ENCODE peak calls at places on chromosome 1, in six cellular contexts. One of them, this sample, is unnamed.

GRCh38 chr1:27342391-27342777 is 562 bp downstream of the SYTL1 start:
- DNase-seq in H1: no peak
- DNase-seq in HCT116: no peak
- DNase-seq in HepG2: no peak
- DNase-seq in K562: no peak
- DNase-seq in GM12878: no peak
- DNase-seq in this sample: no peak

GRCh38 chr1:184053881-184054280 is 2.4 kb downstream of the TSEN15 start:
- DNase-seq in K562: no peak
- DNase-seq in HCT116: no peak
- DNase-seq in HepG2: no peak
- DNase-seq in GM12878: no peak
- DNase-seq in H1: no peak
- DNase-seq in this sample: no peak

GRCh38 chr1:67578397-67579020 is 106.5 kb upstream of the GADD45A start:
- DNase-seq in H1: no peak
- DNase-seq in K562: no peak
- DNase-seq in GM12878: no peak
- DNase-seq in HCT116: no peak
- DNase-seq in HepG2: peak; percentile 73
- DNase-seq in this sample: no peak

GRCh38 chr1:84834419-84835064 is 58.5 kb downstream of the LPAR3 start:
- DNase-seq in HCT116: no peak
- DNase-seq in GM12878: no peak
- DNase-seq in H1: no peak
- DNase-seq in HepG2: no peak
- DNase-seq in K562: no peak
- DNase-seq in this sample: no peak

GRCh38 chr1:235910357-235911299 is 43.9 kb upstream of the LYST start:
- DNase-seq in GM12878: no peak
- DNase-seq in HCT116: peak; percentile 93
- DNase-seq in H1: no peak
- DNase-seq in HepG2: peak; percentile 28
- DNase-seq in K562: no peak
- DNase-seq in this sample: peak; percentile 77

GRCh38 chr1:117609471-117609911 is 3.6 kb downstream of the TENT5C start:
- DNase-seq in HepG2: no peak
- DNase-seq in H1: no peak
- DNase-seq in HCT116: no peak
- DNase-seq in GM12878: no peak
- DNase-seq in K562: no peak
- DNase-seq in this sample: no peak

GRCh38 chr1:223631367-223631977 is 34.0 kb downstream of the CAPN8 start:
- DNase-seq in K562: no peak
- DNase-seq in HCT116: no peak
- DNase-seq in H1: no peak
- DNase-seq in HepG2: no peak
- DNase-seq in GM12878: no peak
- DNase-seq in this sample: no peak

GRCh38 chr1:54355931-54356679 is 50.1 kb downstream of the SSBP3 start:
- DNase-seq in H1: no peak
- DNase-seq in HCT116: no peak
- DNase-seq in K562: no peak
- DNase-seq in GM12878: no peak
- DNase-seq in HepG2: peak; percentile 34
- DNase-seq in this sample: no peak

GRCh38 chr1:14543191-14543849 is 55.2 kb upstream of the KAZN start:
- DNase-seq in H1: no peak
- DNase-seq in GM12878: no peak
- DNase-seq in HepG2: no peak
- DNase-seq in HCT116: no peak
- DNase-seq in K562: no peak
- DNase-seq in this sample: no peak

GRCh38 chr1:214004014-214004413 is 16.2 kb downstream of the PROX1 start:
- DNase-seq in K562: no peak
- DNase-seq in HCT116: no peak
- DNase-seq in HepG2: no peak
- DNase-seq in GM12878: no peak
- DNase-seq in H1: peak; percentile 10
- DNase-seq in this sample: no peak

GRCh38 chr1:67564193-67564592 is 120.8 kb upstream of the GADD45A start:
- DNase-seq in GM12878: no peak
- DNase-seq in K562: no peak
- DNase-seq in HepG2: no peak
- DNase-seq in HCT116: no peak
- DNase-seq in H1: no peak
- DNase-seq in this sample: no peak

GRCh38 chr1:29789910-29790247 is 553.6 kb downstream of the PTPRU start:
- DNase-seq in K562: no peak
- DNase-seq in GM12878: no peak
- DNase-seq in HepG2: no peak
- DNase-seq in H1: no peak
- DNase-seq in HCT116: no peak
- DNase-seq in this sample: no peak

GRCh38 chr1:2991753-2992495 is 29.3 kb upstream of the ACTRT2 start:
- DNase-seq in K562: no peak
- DNase-seq in GM12878: no peak
- DNase-seq in H1: no peak
- DNase-seq in HCT116: no peak
- DNase-seq in HepG2: no peak
- DNase-seq in this sample: no peak

GRCh38 chr1:161511018-161511755 is 5.9 kb downstream of the FCGR2A start:
- DNase-seq in GM12878: no peak
- DNase-seq in H1: no peak
- DNase-seq in HCT116: no peak
- DNase-seq in HepG2: no peak
- DNase-seq in K562: no peak
- DNase-seq in this sample: no peak

GRCh38 chr1:44021581-44022321 is 9.5 kb downstream of the SLC6A9 start:
- DNase-seq in HCT116: no peak
- DNase-seq in GM12878: no peak
- DNase-seq in K562: no peak
- DNase-seq in HepG2: no peak
- DNase-seq in H1: no peak
- DNase-seq in this sample: no peak

GRCh38 chr1:6447818-6448748 is 17.9 kb downstream of the TNFRSF25 start:
- DNase-seq in GM12878: no peak
- DNase-seq in K562: no peak
- DNase-seq in HepG2: peak; percentile 81
- DNase-seq in HCT116: peak; percentile 81
- DNase-seq in H1: peak; percentile 94
- DNase-seq in this sample: no peak

GRCh38 chr1:153393926-153394325 is 3.1 kb upstream of the S100A8 start:
- DNase-seq in GM12878: no peak
- DNase-seq in HepG2: no peak
- DNase-seq in HCT116: no peak
- DNase-seq in K562: no peak
- DNase-seq in H1: peak; percentile 73
- DNase-seq in this sample: no peak

GRCh38 chr1:195763907-195764183 is 844.4 kb downstream of the KCNT2 start:
- DNase-seq in GM12878: no peak
- DNase-seq in HepG2: no peak
- DNase-seq in K562: no peak
- DNase-seq in HCT116: no peak
- DNase-seq in H1: no peak
- DNase-seq in this sample: no peak

GRCh38 chr1:41387667-41388091 is 26.4 kb downstream of the FOXO6 start:
- DNase-seq in H1: peak; percentile 77
- DNase-seq in HepG2: no peak
- DNase-seq in HCT116: no peak
- DNase-seq in GM12878: no peak
- DNase-seq in K562: no peak
- DNase-seq in this sample: peak; percentile 93

GRCh38 chr1:236168716-236169429 is 26.5 kb downstream of the GPR137B start:
- DNase-seq in K562: no peak
- DNase-seq in H1: peak; percentile 66
- DNase-seq in HCT116: no peak
- DNase-seq in GM12878: no peak
- DNase-seq in HepG2: peak; percentile 48
- DNase-seq in this sample: no peak

GRCh38 chr1:204104331-204105222 is 31.7 kb downstream of the SOX13 start:
- DNase-seq in HepG2: no peak
- DNase-seq in HCT116: no peak
- DNase-seq in GM12878: no peak
- DNase-seq in K562: no peak
- DNase-seq in H1: no peak
- DNase-seq in this sample: no peak

GRCh38 chr1:20538227-20538626 is 14.1 kb upstream of the FAM43B start:
- DNase-seq in K562: no peak
- DNase-seq in HepG2: no peak
- DNase-seq in GM12878: no peak
- DNase-seq in HCT116: no peak
- DNase-seq in H1: no peak
- DNase-seq in this sample: no peak

GRCh38 chr1:20540281-20540680 is 12.1 kb upstream of the FAM43B start:
- DNase-seq in K562: no peak
- DNase-seq in GM12878: no peak
- DNase-seq in HCT116: no peak
- DNase-seq in H1: no peak
- DNase-seq in HepG2: no peak
- DNase-seq in this sample: no peak

GRCh38 chr1:20534659-20535417 is 17.5 kb upstream of the FAM43B start:
- DNase-seq in H1: no peak
- DNase-seq in HepG2: no peak
- DNase-seq in K562: no peak
- DNase-seq in HCT116: no peak
- DNase-seq in GM12878: no peak
- DNase-seq in this sample: no peak

GRCh38 chr1:20533635-20534034 is 18.7 kb upstream of the FAM43B start:
- DNase-seq in K562: no peak
- DNase-seq in GM12878: no peak
- DNase-seq in HepG2: no peak
- DNase-seq in H1: no peak
- DNase-seq in HCT116: no peak
- DNase-seq in this sample: no peak

DNA sequence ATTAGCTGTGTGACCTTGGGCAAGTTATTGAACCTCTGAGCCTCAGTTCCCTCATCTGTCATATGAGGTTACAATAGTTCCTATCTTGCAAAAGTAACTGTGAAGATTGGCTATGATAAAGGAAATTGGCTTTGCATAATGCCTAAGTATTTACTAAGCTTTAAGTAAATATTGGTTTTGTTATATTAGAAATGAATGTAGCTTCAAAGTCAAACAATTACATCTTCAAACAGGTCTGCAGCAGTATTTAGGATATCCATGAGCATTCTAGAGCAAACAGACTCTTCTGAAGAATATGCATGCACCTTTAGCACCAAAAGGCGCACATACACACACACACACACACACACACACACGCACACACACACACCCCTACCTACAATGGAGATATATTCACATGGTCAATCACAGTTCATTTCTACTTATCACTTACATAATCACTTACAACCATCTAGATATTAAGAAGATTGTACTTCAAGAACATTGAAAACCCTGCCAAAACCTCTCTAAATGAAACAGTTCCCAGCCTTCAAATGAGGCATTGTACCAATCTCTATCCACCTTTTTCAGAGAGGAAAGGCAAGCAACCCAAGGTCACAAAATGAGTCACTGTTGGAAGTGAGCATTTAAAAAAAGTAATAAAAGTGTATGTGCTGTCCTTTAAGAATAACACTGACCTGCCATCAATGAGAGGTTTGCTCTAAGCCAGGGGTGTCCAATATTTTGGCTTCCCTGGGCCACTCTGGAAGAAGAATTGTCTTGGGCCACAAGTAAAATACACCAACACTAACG is 13.4 kb upstream of the FAM43B start:
- DNase-seq in H1: no peak
- DNase-seq in GM12878: no peak
- DNase-seq in K562: no peak
- DNase-seq in HepG2: peak; percentile 25
- DNase-seq in HCT116: no peak
- DNase-seq in this sample: no peak
- TF ChIP-seq ZNF274 in H1: no peak
- TF ChIP-seq ZNF274 in GM12878: no peak
- TF ChIP-seq ZNF274 in K562: no peak
- TF ChIP-seq ZNF274 in HepG2: no peak
- TF ChIP-seq ZNF274 in HCT116: no peak
- TF ChIP-seq ZNF274 in this sample: no peak

DNA sequence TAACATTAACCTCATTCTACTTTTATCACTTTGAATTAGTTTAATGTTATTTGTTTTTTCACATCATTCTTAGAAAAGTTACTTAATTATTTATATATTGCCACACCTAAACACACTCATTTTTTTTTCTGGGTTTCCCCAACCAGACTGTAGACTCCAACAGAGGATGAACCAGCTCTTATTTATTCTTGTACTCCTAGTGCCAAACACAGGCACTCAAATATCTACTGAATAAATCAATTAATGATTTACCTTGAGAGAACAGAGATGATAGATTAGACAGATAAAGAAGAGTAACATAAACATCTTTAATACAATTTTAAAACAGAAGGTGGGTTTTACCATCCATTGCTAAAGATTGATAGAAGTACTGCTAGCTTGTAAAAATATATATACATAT is 35.6 kb downstream of the EGLN1 start:
- DNase-seq in HepG2: no peak
- DNase-seq in K562: no peak
- DNase-seq in HCT116: no peak
- DNase-seq in GM12878: no peak
- DNase-seq in H1: no peak
- DNase-seq in this sample: no peak
- H3K4me1 ChIP-seq in HepG2: peaks cover 66% of the 10 kb centered on the region
- H3K4me1 ChIP-seq in K562: no peaks in the 10 kb centered on the region
- H3K4me1 ChIP-seq in HCT116: peaks cover 23% of the 10 kb centered on the region
- H3K4me1 ChIP-seq in GM12878: no peaks in the 10 kb centered on the region
- H3K4me1 ChIP-seq in H1: no peaks in the 10 kb centered on the region
- H3K4me1 ChIP-seq in this sample: no peaks in the 10 kb centered on the region

GRCh38 chr1:11042995-11043874 is 3.8 kb downstream of the MASP2 start:
- DNase-seq in GM12878: no peak
- DNase-seq in HCT116: no peak
- DNase-seq in H1: peak; percentile 37
- DNase-seq in HepG2: no peak
- DNase-seq in K562: peak; percentile 7
- DNase-seq in this sample: no peak
- TF ChIP-seq ZNF274 in GM12878: no peak
- TF ChIP-seq ZNF274 in HCT116: no peak
- TF ChIP-seq ZNF274 in H1: no peak
- TF ChIP-seq ZNF274 in HepG2: no peak
- TF ChIP-seq ZNF274 in K562: no peak
- TF ChIP-seq ZNF274 in this sample: no peak

GRCh38 chr1:1355376-1355775 is 3.0 kb downstream of the MXRA8 start:
- DNase-seq in K562: no peak
- DNase-seq in GM12878: no peak
- DNase-seq in H1: peak; percentile 74
- DNase-seq in HCT116: no peak
- DNase-seq in HepG2: no peak
- DNase-seq in this sample: no peak

GRCh38 chr1:1358433-1359201 is at the start of gene MXRA8:
- DNase-seq in K562: peak; percentile 96
- DNase-seq in GM12878: no peak
- DNase-seq in HepG2: peak; percentile 79
- DNase-seq in HCT116: no peak
- DNase-seq in H1: peak; percentile 66
- DNase-seq in this sample: no peak

GRCh38 chr1:1357871-1358432 is 403 bp downstream of the MXRA8 start:
- DNase-seq in H1: no peak
- DNase-seq in HepG2: no peak
- DNase-seq in K562: no peak
- DNase-seq in HCT116: no peak
- DNase-seq in GM12878: no peak
- DNase-seq in this sample: no peak

GRCh38 chr1:1356166-1356795 is 2.1 kb downstream of the MXRA8 start:
- DNase-seq in HCT116: no peak
- DNase-seq in H1: no peak
- DNase-seq in GM12878: no peak
- DNase-seq in HepG2: no peak
- DNase-seq in K562: no peak
- DNase-seq in this sample: no peak

GRCh38 chr1:1356796-1357401 is 1.5 kb downstream of the MXRA8 start:
- DNase-seq in HCT116: no peak
- DNase-seq in GM12878: no peak
- DNase-seq in K562: no peak
- DNase-seq in HepG2: no peak
- DNase-seq in H1: no peak
- DNase-seq in this sample: no peak
- H3K4me1 ChIP-seq in HCT116: peaks cover 26% of the 10 kb centered on the region
- H3K4me1 ChIP-seq in GM12878: peaks cover 5% of the 10 kb centered on the region
- H3K4me1 ChIP-seq in K562: peaks cover 19% of the 10 kb centered on the region
- H3K4me1 ChIP-seq in HepG2: peaks cover 60% of the 10 kb centered on the region
- H3K4me1 ChIP-seq in H1: peaks cover 48% of the 10 kb centered on the region
- H3K4me1 ChIP-seq in this sample: peaks cover 31% of the 10 kb centered on the region

This sample was measured in NT2/D1.